ENCODE peak calls at places on chromosomes 6 and 20, in five cellular contexts. A, R, W, F and Q are unnamed samples.
A peak's percentile ranks its signal among the peaks of the same experiment; 100 is the strongest.

GRCh38 chr6:1872649-1873131 is 263.0 kb downstream of the FOXC1 start:
- DNase-seq in F (peak; percentile 5), W (no peak), R (no peak), A (no peak), Q (no peak)

GRCh38 chr6:75431379-75431778 is 62.2 kb downstream of the FILIP1 start:
- DNase-seq in A (no peak), F (peak; percentile 24), R (no peak), W (no peak), Q (no peak)

GRCh38 chr20:36613974-36614373 is 8.4 kb downstream of the RAB5IF start:
- DNase-seq in A (no peak), W (no peak), R (peak; percentile 11), F (no peak), Q (no peak)

GRCh38 chr6:37897321-37897720 is 77.8 kb downstream of the ZFAND3 start:
- DNase-seq in W (no peak), A (no peak), F (no peak), R (no peak), Q (no peak)

GRCh38 chr20:24769878-24770627 is 179.0 kb upstream of the CST7 start:
- DNase-seq in R (no peak), F (no peak), W (peak; percentile 27), A (peak; percentile 8), Q (no peak)

GRCh38 chr20:33209789-33210188 is 7.4 kb upstream of the BPIFA3 start:
- DNase-seq in F (peak; percentile 76), R (peak; percentile 43), A (peak; percentile 85), W (peak; percentile 71), Q (peak; percentile 75)

GRCh38 chr20:49579874-49580817 is 12.2 kb upstream of the PTGIS start:
- DNase-seq in W (no peak), A (no peak), F (no peak), R (no peak), Q (no peak)

GRCh38 chr20:1368448-1369199 is 24.2 kb downstream of the FKBP1A start:
- DNase-seq in A (no peak), W (no peak), R (no peak), F (no peak), Q (no peak)

GRCh38 chr6:168496932-168497331 is 55.9 kb downstream of the SMOC2 start:
- DNase-seq in A (no peak), F (no peak), R (no peak), W (no peak), Q (no peak)

GRCh38 chr6:9933674-9934073 is 481.2 kb downstream of the TFAP2A start:
- DNase-seq in F (no peak), A (no peak), R (no peak), W (no peak), Q (no peak)

GRCh38 chr6:88013015-88013414 is 34.6 kb upstream of the SPACA1 start:
- DNase-seq in F (peak; percentile 5), R (no peak), A (no peak), W (no peak), Q (no peak)

GRCh38 chr6:84774174-84775158 is 10.1 kb upstream of the TBX18 start:
- DNase-seq in W (peak; percentile 80), F (no peak), R (no peak), A (peak; percentile 69), Q (no peak)

GRCh38 chr20:38321959-38322598 is 18.1 kb downstream of the BPI start:
- DNase-seq in A (peak; percentile 70), W (no peak), F (peak; percentile 57), R (peak; percentile 34), Q (peak; percentile 49)

GRCh38 chr20:56691325-56691990 is 62.4 kb downstream of the TFAP2C start:
- DNase-seq in A (peak; percentile 21), F (no peak), W (no peak), R (no peak), Q (no peak)

GRCh38 chr20:15867899-15868298 is 705.3 kb downstream of the KIF16B start:
- DNase-seq in F (no peak), R (no peak), W (no peak), A (no peak), Q (no peak)

GRCh38 chr6:112443666-112444065 is 96.5 kb downstream of the RFPL4B start:
- DNase-seq in F (peak; percentile 6), A (peak; percentile 37), W (no peak), R (no peak), Q (no peak)

GRCh38 chr6:166494757-166495486 is 91.6 kb downstream of the RAMACL start:
- DNase-seq in W (no peak), R (no peak), F (no peak), A (peak; percentile 62), Q (no peak)

GRCh38 chr20:23928788-23929187 is 49.2 kb upstream of the CST5 start:
- DNase-seq in R (no peak), F (no peak), A (peak; percentile 72), W (peak; percentile 12), Q (no peak)

GRCh38 chr6:12288211-12288618 is 1.9 kb upstream of the EDN1 start:
- DNase-seq in A (peak; percentile 78), R (peak; percentile 41), W (no peak), F (peak; percentile 53), Q (peak; percentile 66)

GRCh38 chr20:60984666-60985065 is 267.4 kb upstream of the CDH4 start:
- DNase-seq in R (no peak), W (no peak), F (no peak), A (no peak), Q (no peak)

GRCh38 chr6:37367557-37367956 is 13.8 kb downstream of the RNF8 start:
- DNase-seq in W (no peak), R (no peak), A (no peak), F (no peak), Q (no peak)

GRCh38 chr6:122653094-122653493 is 42.9 kb downstream of the PKIB start:
- DNase-seq in W (no peak), A (no peak), R (no peak), F (no peak), Q (no peak)

GRCh38 chr20:46090095-46090388 is 280 bp upstream of the NCOA5 start:
- DNase-seq in W (no peak), A (no peak), F (no peak), R (no peak), Q (no peak)
- TF ChIP-seq CTCF in W (no peak), A (no peak), F (no peak), R (no peak), Q (no peak)

GRCh38 chr6:125789576-125790402 is 971 bp upstream of the NCOA7 start:
- DNase-seq in R (peak; percentile 17), A (peak; percentile 70), F (peak; percentile 69), W (peak; percentile 57), Q (no peak)

GRCh38 chr6:125791820-125792165 is 1.0 kb downstream of the NCOA7 start:
- DNase-seq in W (no peak), F (no peak), R (no peak), A (no peak), Q (no peak)

GRCh38 chr6:125791151-125791819 is 525 bp downstream of the NCOA7 start:
- DNase-seq in R (peak; percentile 34), A (peak; percentile 79), W (no peak), F (peak; percentile 71), Q (peak; percentile 45)

GRCh38 chr6:125789167-125789566 is 1.6 kb upstream of the NCOA7 start:
- DNase-seq in R (no peak), F (peak; percentile 72), A (peak; percentile 45), W (no peak), Q (no peak)

GRCh38 chr6:125790403-125791150 is at the start of gene NCOA7:
- DNase-seq in F (peak; percentile 80), R (peak; percentile 74), A (peak; percentile 89), W (peak; percentile 89), Q (peak; percentile 78)
- TF ChIP-seq POLR2A in F (peak; percentile 89), R (peak; percentile 83), A (no peak), W (peak; percentile 86), Q (peak; percentile 82)

GRCh38 chr6:22627644-22628043 is 58.3 kb downstream of the HDGFL1 start:
- DNase-seq in A (no peak), R (no peak), F (no peak), W (no peak), Q (no peak)
- TF ChIP-seq CTCF in A (no peak), R (no peak), F (no peak), W (no peak), Q (no peak)

DNA sequence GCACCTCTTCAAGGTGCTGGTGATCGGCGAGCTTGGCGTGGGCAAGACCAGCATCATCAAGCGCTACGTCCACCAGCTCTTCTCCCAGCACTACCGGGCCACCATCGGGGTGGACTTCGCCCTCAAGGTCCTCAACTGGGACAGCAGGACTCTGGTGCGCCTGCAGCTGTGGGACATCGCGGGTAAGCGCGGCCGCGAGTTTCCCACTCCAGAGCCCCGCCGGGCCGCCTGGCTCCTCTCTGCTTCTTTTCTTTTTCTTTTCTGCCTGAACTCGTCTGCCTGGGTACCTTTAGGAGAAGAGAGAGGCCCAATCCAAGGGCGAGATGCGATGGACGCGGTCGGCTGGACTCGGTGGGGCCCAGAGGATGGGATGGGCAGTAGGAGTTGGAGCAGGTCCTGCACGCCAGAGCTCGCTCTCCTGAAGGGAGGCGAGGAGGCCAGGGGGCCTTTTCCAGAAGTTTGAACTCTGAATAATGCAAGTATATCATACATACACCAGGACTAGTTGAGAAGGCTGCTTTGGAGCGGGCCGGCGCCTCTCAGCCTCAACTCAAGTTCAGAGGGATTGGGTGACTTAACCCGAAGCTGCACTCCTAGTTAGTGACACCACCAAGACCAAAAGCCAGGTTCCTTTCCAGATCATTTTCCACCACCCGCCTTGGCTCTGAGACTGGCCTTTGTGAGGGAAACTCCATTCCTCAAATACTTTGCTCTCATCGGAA is 468 bp downstream of the RAB32 start:
- DNase-seq in A (peak; percentile 57), R (peak; percentile 11), W (peak; percentile 86), F (peak; percentile 62), Q (peak; percentile 30)
- TF ChIP-seq POLR2A in A (no peak), R (no peak), W (peak; percentile 61), F (no peak), Q (no peak)

DNA sequence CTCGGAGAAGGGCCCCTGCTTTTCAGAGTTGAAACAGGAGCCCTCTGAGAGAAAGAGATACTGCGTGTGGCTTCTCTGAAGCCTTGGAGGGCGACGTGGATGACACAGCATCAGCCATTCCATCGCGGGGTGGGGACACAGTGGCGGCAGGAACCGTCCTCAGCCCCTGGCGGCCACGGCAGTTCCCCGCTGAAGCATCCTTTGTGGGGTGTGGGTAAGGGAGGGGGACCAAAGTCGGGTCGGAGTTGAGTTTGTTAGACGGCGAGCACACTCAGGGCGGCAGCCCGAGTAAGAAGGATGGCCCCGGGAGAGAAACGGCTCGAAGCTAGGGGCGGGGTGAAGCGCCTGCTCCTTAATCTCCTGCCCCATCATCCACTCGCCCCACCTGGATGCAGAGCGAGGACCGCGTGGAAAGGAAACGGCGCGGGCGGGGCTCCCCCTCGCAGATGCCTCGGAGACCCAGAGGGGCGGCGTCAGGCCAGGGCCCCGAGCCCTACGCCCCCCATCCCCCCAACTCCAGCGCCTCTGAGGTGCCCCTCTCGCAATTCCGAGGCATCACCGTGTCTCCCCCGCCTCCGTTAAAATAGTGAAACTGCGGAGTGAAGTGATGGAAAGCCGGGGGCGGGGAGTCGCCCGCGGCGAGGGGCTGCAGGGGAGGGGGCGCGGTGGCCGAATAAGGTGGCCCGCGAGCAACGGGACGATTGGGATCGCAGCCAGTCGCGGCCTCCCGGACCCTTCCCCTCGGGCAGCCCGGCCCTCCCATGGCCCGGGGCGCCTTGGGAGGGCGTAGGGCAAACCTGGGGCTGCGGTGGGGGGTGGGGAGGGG is 796 bp upstream of the RREB1 start:
- DNase-seq in W (no peak), R (peak; percentile 34), A (peak; percentile 53), F (peak; percentile 35), Q (peak; percentile 32)
- TF ChIP-seq CTCF in W (no peak), R (peak; percentile 62), A (no peak), F (peak; percentile 36), Q (peak; percentile 44)